ENCODE peak calls at places on chromosomes 11 and 22, in four cellular contexts. S is HepG2, B is H1, A is GM12878. L is an unnamed sample.

GRCh38 chr11:100639140-100639539 is 47.9 kb upstream of the ARHGAP42 start:
- DNase-seq in S (no peak), B (no peak), A (no peak), L (peak)

GRCh38 chr11:69999721-70000120 is 78.4 kb upstream of the ANO1 start:
- DNase-seq in S (no peak), B (no peak), A (no peak), L (no peak)

GRCh38 chr11:47593934-47594855 is at the start of gene C1QTNF4:
- DNase-seq in S (no peak), B (peak), A (no peak), L (peak)

GRCh38 chr22:32622004-32622761 is 147.6 kb downstream of the FBXO7 start:
- DNase-seq in S (peak), B (peak), A (no peak), L (no peak)

GRCh38 chr11:6219359-6219758 is 14.0 kb downstream of the C11orf42 start:
- DNase-seq in S (no peak), B (no peak), A (no peak), L (no peak)

GRCh38 chr11:19091366-19091765 is 25.6 kb upstream of the ZDHHC13 start:
- DNase-seq in S (no peak), B (no peak), A (no peak), L (no peak)

GRCh38 chr22:37254206-37254866 is 10.3 kb upstream of the RAC2 start:
- DNase-seq in S (no peak), B (no peak), A (no peak), L (no peak)

GRCh38 chr22:17814084-17814483 is 39.8 kb upstream of the BID start:
- DNase-seq in S (no peak), B (no peak), A (no peak), L (no peak)

GRCh38 chr11:73013021-73013420 is 129.1 kb downstream of the FCHSD2 start:
- DNase-seq in S (no peak), B (no peak), A (no peak), L (no peak)
- TF ChIP-seq SUZ12 in S (no peak), B (no peak), A (no peak), L (no peak)

DNA sequence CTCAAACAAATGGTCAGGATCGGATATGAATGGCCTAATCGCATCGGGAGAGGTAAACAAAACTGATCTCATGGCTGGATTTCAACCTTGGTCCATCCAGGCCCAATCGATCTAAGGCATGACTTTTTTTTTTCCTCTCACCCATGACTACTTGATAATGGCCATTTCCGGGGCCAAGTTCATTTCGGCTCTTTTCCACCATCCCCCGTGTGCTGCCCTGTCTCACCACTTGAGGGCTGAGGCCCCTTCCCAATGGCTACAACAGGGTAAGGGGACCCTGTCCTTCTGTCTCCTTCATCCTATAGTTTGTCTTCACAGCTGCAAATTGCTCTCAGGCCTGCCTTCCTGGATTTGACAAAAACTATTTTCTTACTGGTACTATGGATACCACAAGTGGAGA is 26.7 kb downstream of the GRAP2 start:
- DNase-seq in S (peak), B (peak), A (no peak), L (peak)
- TF ChIP-seq SUZ12 in S (no peak), B (no peak), A (no peak), L (no peak)

DNA sequence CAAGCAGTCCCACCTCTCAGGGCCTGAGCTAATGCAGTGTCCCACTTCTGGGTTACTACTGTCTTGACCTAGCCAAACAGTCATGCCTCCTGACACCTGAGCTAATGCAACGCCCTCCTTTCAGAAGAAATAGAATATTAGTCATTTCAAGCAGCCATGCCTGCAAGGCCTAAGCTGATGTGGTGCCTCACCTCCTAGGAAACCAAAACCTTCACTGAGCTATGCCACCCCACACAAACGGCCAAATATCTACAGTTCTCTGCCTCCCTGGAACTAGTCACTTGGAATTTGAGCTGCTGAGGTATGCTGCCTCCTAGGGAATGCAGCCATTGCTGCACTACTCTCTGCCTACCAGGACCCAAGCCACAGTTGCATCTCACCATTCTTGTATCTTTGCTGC is 8.3 kb upstream of the MS4A6E start:
- DNase-seq in S (no peak), B (no peak), A (no peak), L (no peak)
- TF ChIP-seq SUZ12 in S (no peak), B (no peak), A (no peak), L (no peak)

GRCh38 chr11:3854660-3854976 is 846 bp upstream of the STIM1 start:
- DNase-seq in S (no peak), B (no peak), A (no peak), L (no peak)

GRCh38 chr11:3853545-3853842 is 2.0 kb upstream of the STIM1 start:
- DNase-seq in S (no peak), B (no peak), A (no peak), L (no peak)

GRCh38 chr11:3854977-3855807 is at the start of gene STIM1:
- DNase-seq in S (peak), B (peak), A (peak), L (peak)

GRCh38 chr11:3855808-3856491 is 486 bp downstream of the STIM1 start:
- DNase-seq in S (no peak), B (peak), A (no peak), L (no peak)

DNA sequence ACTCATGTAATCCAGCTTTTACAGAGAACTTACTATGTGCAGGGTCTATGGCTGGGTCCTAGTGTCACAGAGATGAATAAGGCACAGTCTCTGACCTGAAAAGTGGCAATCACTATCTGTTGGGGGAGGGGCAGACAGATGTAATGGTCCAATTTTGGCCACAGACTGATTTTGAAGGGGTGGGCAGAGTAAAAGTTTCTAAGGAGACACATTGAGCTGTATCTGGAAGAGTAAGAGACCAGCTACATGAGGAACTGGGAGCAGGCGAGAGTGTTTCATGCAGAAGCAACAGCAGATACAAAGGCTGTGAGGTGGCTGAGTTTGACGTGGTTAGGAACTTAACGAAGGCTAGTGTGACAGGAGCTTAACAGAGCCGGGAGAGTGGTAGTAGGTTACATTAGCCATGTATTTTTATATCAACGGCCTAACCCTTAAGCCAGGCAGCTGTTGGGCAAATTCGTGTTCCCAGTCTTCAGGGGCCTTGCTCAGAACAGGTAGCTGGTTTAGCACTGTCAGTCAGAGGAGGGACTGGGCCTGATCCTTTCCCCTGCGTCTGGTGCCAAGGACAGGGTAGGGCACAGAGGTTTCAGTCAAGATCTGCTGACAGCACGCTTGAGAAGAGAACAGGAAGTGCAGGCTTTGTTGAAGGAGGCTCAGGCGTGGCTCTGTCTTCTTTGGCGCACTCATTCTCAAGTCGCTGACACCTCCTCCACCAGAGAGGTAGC is 1.4 kb upstream of the STIM1 start:
- DNase-seq in S (no peak), B (no peak), A (peak), L (no peak)
- TF ChIP-seq SUZ12 in S (no peak), B (no peak), A (no peak), L (no peak)

L was measured in HEK293T.